ENCODE peak calls at places on chromosomes 5 and 9, in four cellular contexts. A is progenitor cell of endocrine pancreas; L is activated CD4-positive, alpha-beta memory T cell treated with anti-CD3 and anti-CD28 coated beads, Interleukin-2, amount 10 ng/mL, durations not matched to agents 7 days and 5 days; G is mesenchymal stem cell. W is an unnamed sample.

GRCh38 chr5:126866837-126867236 is 89.9 kb downstream of the LMNB1 start:
- DNase-seq in A (no peak), L (no peak), G (no peak), W (no peak)

GRCh38 chr5:1205255-1206180 is 4.1 kb downstream of the SLC6A19 start:
- DNase-seq in A (no peak), L (no peak), G (no peak), W (no peak)

GRCh38 chr5:106127341-106127781 is 1543.4 kb downstream of the EFNA5 start:
- DNase-seq in G (no peak), L (no peak), A (no peak), W (no peak)

GRCh38 chr9:127154003-127154389 is 31.6 kb upstream of the ANGPTL2 start:
- DNase-seq in G (no peak), L (no peak), A (no peak), W (no peak)

GRCh38 chr9:69582544-69583297 is 89.5 kb downstream of the APBA1 start:
- DNase-seq in A (no peak), L (no peak), G (peak), W (no peak)

GRCh38 chr5:10563940-10564837 is at the start of gene ANKRD33B:
- DNase-seq in A (peak), G (peak), L (peak), W (peak)

GRCh38 chr9:135077497-135078200 is 9.8 kb upstream of the OLFM1 start:
- DNase-seq in G (no peak), L (no peak), A (peak), W (peak)

GRCh38 chr5:164300295-164300694 is 794.9 kb downstream of the MAT2B start:
- DNase-seq in L (no peak), A (no peak), G (no peak), W (no peak)

GRCh38 chr9:20921362-20921761 is 110.1 kb downstream of the HACD4 start:
- DNase-seq in L (no peak), A (no peak), G (no peak), W (no peak)

GRCh38 chr5:112973036-112973435 is 3.6 kb upstream of the DCP2 start:
- DNase-seq in L (no peak), G (no peak), A (no peak), W (no peak)

GRCh38 chr5:131218392-131218791 is 45.5 kb upstream of the CDC42SE2 start:
- DNase-seq in G (peak), A (no peak), L (no peak), W (no peak)

GRCh38 chr5:122465086-122465485 is 153.0 kb downstream of the SNCAIP start:
- DNase-seq in G (no peak), L (no peak), A (no peak), W (no peak)

W was measured in endothelial cell.